ENCODE peak calls at places on chromosomes 13 and 19, in eight cellular contexts. One of them, this sample, is unnamed.

GRCh38 chr13:93289047-93289446 is 62.4 kb downstream of the GPC6 start:
- DNase-seq in hepatocyte: no peak
- DNase-seq in neural progenitor cell: no peak
- DNase-seq in GM23248: peak
- DNase-seq in mammary epithelial cell: no peak
- DNase-seq in Karpas-422: no peak
- DNase-seq in neuronal stem cell: no peak
- DNase-seq in IMR-90: peak
- DNase-seq in this sample: no peak

GRCh38 chr19:12867120-12868099 is 13.8 kb downstream of the DNASE2 start:
- DNase-seq in GM23248: peak
- DNase-seq in hepatocyte: peak
- DNase-seq in Karpas-422: peak
- DNase-seq in mammary epithelial cell: no peak
- DNase-seq in neural progenitor cell: peak
- DNase-seq in IMR-90: peak
- DNase-seq in neuronal stem cell: peak
- DNase-seq in this sample: peak

GRCh38 chr19:21256722-21257121 is 72.5 kb downstream of the ZNF708 start:
- DNase-seq in IMR-90: peak
- DNase-seq in neural progenitor cell: peak
- DNase-seq in mammary epithelial cell: peak
- DNase-seq in neuronal stem cell: no peak
- DNase-seq in hepatocyte: peak
- DNase-seq in GM23248: peak
- DNase-seq in Karpas-422: peak
- DNase-seq in this sample: no peak

GRCh38 chr19:5293607-5294089 is 47.0 kb downstream of the PTPRS start:
- DNase-seq in mammary epithelial cell: no peak
- DNase-seq in neuronal stem cell: peak
- DNase-seq in neural progenitor cell: peak
- DNase-seq in IMR-90: peak
- DNase-seq in hepatocyte: peak
- DNase-seq in Karpas-422: no peak
- DNase-seq in GM23248: peak
- DNase-seq in this sample: peak

GRCh38 chr19:5827891-5828660 is 11.4 kb downstream of the FUT6 start:
- DNase-seq in mammary epithelial cell: peak
- DNase-seq in GM23248: peak
- DNase-seq in neuronal stem cell: peak
- DNase-seq in neural progenitor cell: peak
- DNase-seq in hepatocyte: peak
- DNase-seq in Karpas-422: no peak
- DNase-seq in IMR-90: peak
- DNase-seq in this sample: peak

GRCh38 chr19:8224394-8225145 is 15.4 kb downstream of the CERS4 start:
- DNase-seq in neuronal stem cell: no peak
- DNase-seq in hepatocyte: no peak
- DNase-seq in Karpas-422: no peak
- DNase-seq in IMR-90: no peak
- DNase-seq in GM23248: peak
- DNase-seq in mammary epithelial cell: peak
- DNase-seq in neural progenitor cell: no peak
- DNase-seq in this sample: no peak

GRCh38 chr19:53365899-53366493 is 491 bp downstream of the ZNF525 start:
- DNase-seq in hepatocyte: peak
- DNase-seq in neural progenitor cell: peak
- DNase-seq in IMR-90: no peak
- DNase-seq in neuronal stem cell: no peak
- DNase-seq in Karpas-422: peak
- DNase-seq in mammary epithelial cell: peak
- DNase-seq in GM23248: peak
- DNase-seq in this sample: peak

GRCh38 chr19:49896863-49897621 is at the start of gene IL4I1:
- DNase-seq in hepatocyte: no peak
- DNase-seq in mammary epithelial cell: no peak
- DNase-seq in neuronal stem cell: no peak
- DNase-seq in IMR-90: peak
- DNase-seq in GM23248: peak
- DNase-seq in Karpas-422: no peak
- DNase-seq in neural progenitor cell: no peak
- DNase-seq in this sample: no peak

GRCh38 chr19:7605490-7606222 is 10.0 kb downstream of the CAMSAP3 start:
- DNase-seq in IMR-90: no peak
- DNase-seq in neuronal stem cell: no peak
- DNase-seq in Karpas-422: peak
- DNase-seq in hepatocyte: no peak
- DNase-seq in neural progenitor cell: peak
- DNase-seq in mammary epithelial cell: peak
- DNase-seq in GM23248: peak
- DNase-seq in this sample: peak

GRCh38 chr19:418761-419632 is 10.1 kb upstream of the C2CD4C start:
- DNase-seq in Karpas-422: no peak
- DNase-seq in GM23248: no peak
- DNase-seq in neural progenitor cell: no peak
- DNase-seq in IMR-90: no peak
- DNase-seq in hepatocyte: no peak
- DNase-seq in neuronal stem cell: no peak
- DNase-seq in mammary epithelial cell: no peak
- DNase-seq in this sample: peak

GRCh38 chr13:112781881-112782361 is 92.1 kb downstream of the ATP11A start:
- DNase-seq in mammary epithelial cell: peak
- DNase-seq in neuronal stem cell: no peak
- DNase-seq in Karpas-422: no peak
- DNase-seq in neural progenitor cell: no peak
- DNase-seq in GM23248: peak
- DNase-seq in IMR-90: no peak
- DNase-seq in hepatocyte: no peak
- DNase-seq in this sample: peak

GRCh38 chr19:32830231-32831014 is 39.1 kb downstream of the SLC7A9 start:
- DNase-seq in GM23248: peak
- DNase-seq in hepatocyte: no peak
- DNase-seq in mammary epithelial cell: no peak
- DNase-seq in neuronal stem cell: no peak
- DNase-seq in IMR-90: peak
- DNase-seq in Karpas-422: peak
- DNase-seq in neural progenitor cell: no peak
- DNase-seq in this sample: peak

GRCh38 chr13:83221256-83221655 is 661.0 kb downstream of the SLITRK1 start:
- DNase-seq in hepatocyte: peak
- DNase-seq in IMR-90: no peak
- DNase-seq in neuronal stem cell: no peak
- DNase-seq in mammary epithelial cell: no peak
- DNase-seq in neural progenitor cell: no peak
- DNase-seq in GM23248: peak
- DNase-seq in Karpas-422: no peak
- DNase-seq in this sample: no peak

GRCh38 chr19:54616057-54616456 is 14.2 kb upstream of the LILRB1 start:
- DNase-seq in neuronal stem cell: no peak
- DNase-seq in GM23248: no peak
- DNase-seq in mammary epithelial cell: no peak
- DNase-seq in neural progenitor cell: no peak
- DNase-seq in hepatocyte: no peak
- DNase-seq in Karpas-422: no peak
- DNase-seq in IMR-90: no peak
- DNase-seq in this sample: no peak

GRCh38 chr19:51986309-51987291 is at the start of gene ZNF350:
- DNase-seq in neural progenitor cell: peak
- DNase-seq in mammary epithelial cell: peak
- DNase-seq in hepatocyte: peak
- DNase-seq in Karpas-422: peak
- DNase-seq in GM23248: peak
- DNase-seq in neuronal stem cell: peak
- DNase-seq in IMR-90: peak
- DNase-seq in this sample: peak

GRCh38 chr13:94542917-94543316 is 53.0 kb downstream of the TGDS start:
- DNase-seq in Karpas-422: no peak
- DNase-seq in mammary epithelial cell: no peak
- DNase-seq in GM23248: no peak
- DNase-seq in neural progenitor cell: no peak
- DNase-seq in IMR-90: no peak
- DNase-seq in neuronal stem cell: no peak
- DNase-seq in hepatocyte: no peak
- DNase-seq in this sample: no peak

GRCh38 chr19:12665281-12665573 is 1.3 kb downstream of the MAN2B1 start:
- DNase-seq in neural progenitor cell: no peak
- DNase-seq in Karpas-422: peak
- DNase-seq in IMR-90: no peak
- DNase-seq in neuronal stem cell: no peak
- DNase-seq in mammary epithelial cell: no peak
- DNase-seq in hepatocyte: no peak
- DNase-seq in GM23248: no peak
- DNase-seq in this sample: no peak

GRCh38 chr13:23384111-23384510 is 49.4 kb downstream of the SACS start:
- DNase-seq in GM23248: peak
- DNase-seq in hepatocyte: no peak
- DNase-seq in mammary epithelial cell: peak
- DNase-seq in IMR-90: peak
- DNase-seq in Karpas-422: peak
- DNase-seq in neuronal stem cell: no peak
- DNase-seq in neural progenitor cell: no peak
- DNase-seq in this sample: peak

GRCh38 chr19:49142866-49143335 is 12.3 kb downstream of the HRC start:
- DNase-seq in Karpas-422: peak
- DNase-seq in hepatocyte: peak
- DNase-seq in mammary epithelial cell: peak
- DNase-seq in neural progenitor cell: peak
- DNase-seq in neuronal stem cell: peak
- DNase-seq in IMR-90: peak
- DNase-seq in GM23248: peak
- DNase-seq in this sample: peak

GRCh38 chr13:25733061-25733491 is 318.7 kb downstream of the SHISA2 start:
- DNase-seq in hepatocyte: no peak
- DNase-seq in Karpas-422: no peak
- DNase-seq in GM23248: no peak
- DNase-seq in IMR-90: no peak
- DNase-seq in mammary epithelial cell: peak
- DNase-seq in neural progenitor cell: no peak
- DNase-seq in neuronal stem cell: no peak
- DNase-seq in this sample: no peak

GRCh38 chr19:42255766-42256750 is 1.1 kb upstream of the ERF start:
- DNase-seq in neural progenitor cell: peak
- DNase-seq in neuronal stem cell: peak
- DNase-seq in IMR-90: peak
- DNase-seq in GM23248: peak
- DNase-seq in mammary epithelial cell: no peak
- DNase-seq in Karpas-422: no peak
- DNase-seq in hepatocyte: peak
- DNase-seq in this sample: peak

GRCh38 chr19:45451850-45452387 is 15.9 kb upstream of the FOSB start:
- DNase-seq in neural progenitor cell: no peak
- DNase-seq in IMR-90: no peak
- DNase-seq in GM23248: no peak
- DNase-seq in neuronal stem cell: no peak
- DNase-seq in hepatocyte: no peak
- DNase-seq in mammary epithelial cell: no peak
- DNase-seq in Karpas-422: no peak
- DNase-seq in this sample: no peak

GRCh38 chr19:45451181-45451849 is 16.5 kb upstream of the FOSB start:
- DNase-seq in mammary epithelial cell: peak
- DNase-seq in neural progenitor cell: no peak
- DNase-seq in Karpas-422: peak
- DNase-seq in IMR-90: peak
- DNase-seq in hepatocyte: peak
- DNase-seq in neuronal stem cell: no peak
- DNase-seq in GM23248: peak
- DNase-seq in this sample: peak

GRCh38 chr19:45457776-45458175 is 10.0 kb upstream of the FOSB start:
- DNase-seq in mammary epithelial cell: no peak
- DNase-seq in Karpas-422: no peak
- DNase-seq in hepatocyte: no peak
- DNase-seq in neural progenitor cell: no peak
- DNase-seq in IMR-90: no peak
- DNase-seq in GM23248: no peak
- DNase-seq in neuronal stem cell: no peak
- DNase-seq in this sample: peak

GRCh38 chr19:45456500-45456815 is 11.3 kb upstream of the FOSB start:
- DNase-seq in Karpas-422: no peak
- DNase-seq in IMR-90: no peak
- DNase-seq in neuronal stem cell: no peak
- DNase-seq in mammary epithelial cell: no peak
- DNase-seq in neural progenitor cell: no peak
- DNase-seq in hepatocyte: no peak
- DNase-seq in GM23248: no peak
- DNase-seq in this sample: no peak

GRCh38 chr19:45455707-45456499 is 11.9 kb upstream of the FOSB start:
- DNase-seq in hepatocyte: peak
- DNase-seq in mammary epithelial cell: peak
- DNase-seq in IMR-90: peak
- DNase-seq in GM23248: peak
- DNase-seq in neural progenitor cell: peak
- DNase-seq in neuronal stem cell: no peak
- DNase-seq in Karpas-422: no peak
- DNase-seq in this sample: peak
- H3K27ac ChIP-seq in hepatocyte: peak
- H3K27ac ChIP-seq in mammary epithelial cell: peak
- H3K27ac ChIP-seq in IMR-90: peak
- H3K27ac ChIP-seq in GM23248: peak
- H3K27ac ChIP-seq in neural progenitor cell: no peak
- H3K27ac ChIP-seq in neuronal stem cell: no peak
- H3K27ac ChIP-seq in Karpas-422: no peak
- H3K27ac ChIP-seq in this sample: peak

DNA sequence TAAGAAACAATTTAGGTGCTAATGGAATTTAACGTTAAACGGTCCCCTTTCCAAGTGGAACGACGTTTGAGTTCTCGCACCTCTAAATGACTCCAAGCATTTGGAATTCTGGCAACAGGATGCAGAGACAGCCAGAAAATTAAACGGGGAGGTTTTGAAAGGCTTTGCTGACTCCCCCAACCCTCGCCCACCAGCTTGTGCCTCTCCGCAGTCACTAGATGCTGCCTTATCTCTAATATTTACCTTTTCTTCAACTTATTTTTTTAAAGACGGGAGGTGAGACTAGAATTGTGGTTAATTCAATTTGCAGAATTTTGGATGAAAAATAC is 2.5 kb downstream of the ZIC2 start:
- DNase-seq in hepatocyte: no peak
- DNase-seq in GM23248: no peak
- DNase-seq in IMR-90: no peak
- DNase-seq in neural progenitor cell: peak
- DNase-seq in neuronal stem cell: no peak
- DNase-seq in mammary epithelial cell: no peak
- DNase-seq in Karpas-422: no peak
- DNase-seq in this sample: peak
- H3K4me2 ChIP-seq in hepatocyte: no peak
- H3K4me2 ChIP-seq in GM23248: no peak
- H3K4me2 ChIP-seq in IMR-90: no peak
- H3K4me2 ChIP-seq in neural progenitor cell: peak
- H3K4me2 ChIP-seq in neuronal stem cell: peak
- H3K4me2 ChIP-seq in mammary epithelial cell: no peak
- H3K4me2 ChIP-seq in Karpas-422: no peak
- H3K4me2 ChIP-seq in this sample: no peak

GRCh38 chr19:2288743-2289713 is 7.1 kb upstream of the PEAK3 start:
- DNase-seq in neural progenitor cell: no peak
- DNase-seq in neuronal stem cell: no peak
- DNase-seq in Karpas-422: no peak
- DNase-seq in mammary epithelial cell: no peak
- DNase-seq in hepatocyte: no peak
- DNase-seq in GM23248: no peak
- DNase-seq in IMR-90: no peak
- DNase-seq in this sample: peak
- H3K27ac ChIP-seq in neural progenitor cell: no peak
- H3K27ac ChIP-seq in neuronal stem cell: no peak
- H3K27ac ChIP-seq in Karpas-422: no peak
- H3K27ac ChIP-seq in mammary epithelial cell: no peak
- H3K27ac ChIP-seq in hepatocyte: no peak
- H3K27ac ChIP-seq in GM23248: no peak
- H3K27ac ChIP-seq in IMR-90: no peak
- H3K27ac ChIP-seq in this sample: no peak

GRCh38 chr13:43804461-43805070 is 17.8 kb upstream of the ENOX1 start:
- DNase-seq in hepatocyte: peak
- DNase-seq in mammary epithelial cell: peak
- DNase-seq in Karpas-422: peak
- DNase-seq in GM23248: peak
- DNase-seq in IMR-90: peak
- DNase-seq in neuronal stem cell: peak
- DNase-seq in neural progenitor cell: peak
- DNase-seq in this sample: peak
- H3K4me2 ChIP-seq in hepatocyte: peak
- H3K4me2 ChIP-seq in mammary epithelial cell: peak
- H3K4me2 ChIP-seq in Karpas-422: no peak
- H3K4me2 ChIP-seq in GM23248: peak
- H3K4me2 ChIP-seq in IMR-90: peak
- H3K4me2 ChIP-seq in neuronal stem cell: no peak
- H3K4me2 ChIP-seq in neural progenitor cell: no peak
- H3K4me2 ChIP-seq in this sample: peak